ENCODE peak calls at places on chromosomes 16 and 17, in five cellular contexts. B, I, P, O and H are unnamed samples.
A peak's percentile ranks its signal among the peaks of the same experiment; 100 is the strongest.

GRCh38 chr16:87931504-87931903 is 4.8 kb downstream of the CA5A start:
- DNase-seq in B (no peak), I (no peak), P (no peak), O (no peak), H (no peak)

GRCh38 chr17:7589204-7589868 is 558 bp downstream of the SOX15 start:
- DNase-seq in B (peak; percentile 96), I (peak; percentile 47), P (peak; percentile 90), O (peak; percentile 87), H (peak; percentile 87)

GRCh38 chr16:66070140-66070887 is 296.2 kb upstream of the CDH5 start:
- DNase-seq in B (peak; percentile 93), I (no peak), P (peak; percentile 41), O (peak; percentile 69), H (peak; percentile 74)

GRCh38 chr17:32385121-32385520 is 35.2 kb downstream of the ZNF207 start:
- DNase-seq in B (no peak), I (no peak), P (no peak), O (no peak), H (no peak)

GRCh38 chr17:72592242-72592966 is 471.6 kb downstream of the SOX9 start:
- DNase-seq in B (no peak), I (peak; percentile 22), P (no peak), O (peak; percentile 43), H (peak; percentile 68)

GRCh38 chr16:28058839-28059589 is 4.5 kb downstream of the GSG1L start:
- DNase-seq in B (no peak), I (no peak), P (no peak), O (no peak), H (no peak)

GRCh38 chr16:11229906-11230305 is 26.1 kb downstream of the SOCS1 start:
- DNase-seq in B (no peak), I (no peak), P (no peak), O (no peak), H (no peak)

GRCh38 chr16:82082543-82083244 is 47.6 kb downstream of the HSD17B2 start:
- DNase-seq in B (no peak), I (no peak), P (no peak), O (no peak), H (no peak)

GRCh38 chr16:51012396-51012795 is 138.7 kb downstream of the SALL1 start:
- DNase-seq in B (no peak), I (no peak), P (no peak), O (no peak), H (no peak)

GRCh38 chr17:58242171-58242784 is 3.9 kb downstream of the LPO start:
- DNase-seq in B (peak; percentile 64), I (no peak), P (no peak), O (no peak), H (no peak)

GRCh38 chr17:28470266-28471126 is 2.9 kb upstream of the SLC13A2 start:
- DNase-seq in B (no peak), I (no peak), P (no peak), O (no peak), H (no peak)

GRCh38 chr17:44376124-44376523 is 12.5 kb upstream of the FAM171A2 start:
- DNase-seq in B (no peak), I (no peak), P (no peak), O (peak; percentile 56), H (peak; percentile 24)

GRCh38 chr17:58643147-58643546 is 48.7 kb downstream of the TEX14 start:
- DNase-seq in B (no peak), I (no peak), P (no peak), O (no peak), H (no peak)

GRCh38 chr17:29613371-29613837 is 9.3 kb downstream of the CORO6 start:
- DNase-seq in B (peak; percentile 99), I (peak; percentile 93), P (peak; percentile 94), O (peak; percentile 97), H (peak; percentile 96)
- H3K4me3 ChIP-seq in B (peak overlapping the region; percentile 57), I (peak overlapping the region; percentile 53), P (peak overlapping the region; percentile 28), O (peak overlapping the region; percentile 63), H (peak overlapping the region; percentile 40)

GRCh38 chr17:80006339-80006720 is 29.3 kb downstream of the TBC1D16 start:
- DNase-seq in B (no peak), I (no peak), P (no peak), O (no peak), H (no peak)
- H3K27ac ChIP-seq in B (no peak overlapping the region), I (no peak overlapping the region), P (no peak overlapping the region), O (no peak overlapping the region), H (no peak overlapping the region)

DNA sequence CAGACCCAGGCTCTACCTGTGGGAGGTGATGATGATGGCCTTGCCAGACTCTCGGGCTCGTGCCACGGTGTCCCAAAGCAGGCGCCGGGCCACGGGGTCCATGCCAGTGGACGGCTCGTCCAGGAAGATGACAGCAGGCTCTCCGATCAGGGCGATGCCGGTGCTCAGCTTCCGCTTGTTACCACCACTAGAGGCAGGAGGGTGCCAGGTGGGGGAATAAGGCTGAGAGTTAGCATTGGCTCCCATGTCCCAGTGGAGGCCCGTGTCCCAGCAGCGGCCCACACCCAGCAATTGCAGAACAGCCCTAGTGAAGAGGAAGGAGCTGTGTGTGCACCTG is 10.3 kb upstream of the RNPS1 start:
- DNase-seq in B (no peak), I (no peak), P (no peak), O (no peak), H (no peak)
- H3K27me3 ChIP-seq in B (no peaks in the 10 kb centered on the region), I (no peaks in the 10 kb centered on the region), P (no peaks in the 10 kb centered on the region), O (no peaks in the 10 kb centered on the region), H (no peaks in the 10 kb centered on the region)

DNA sequence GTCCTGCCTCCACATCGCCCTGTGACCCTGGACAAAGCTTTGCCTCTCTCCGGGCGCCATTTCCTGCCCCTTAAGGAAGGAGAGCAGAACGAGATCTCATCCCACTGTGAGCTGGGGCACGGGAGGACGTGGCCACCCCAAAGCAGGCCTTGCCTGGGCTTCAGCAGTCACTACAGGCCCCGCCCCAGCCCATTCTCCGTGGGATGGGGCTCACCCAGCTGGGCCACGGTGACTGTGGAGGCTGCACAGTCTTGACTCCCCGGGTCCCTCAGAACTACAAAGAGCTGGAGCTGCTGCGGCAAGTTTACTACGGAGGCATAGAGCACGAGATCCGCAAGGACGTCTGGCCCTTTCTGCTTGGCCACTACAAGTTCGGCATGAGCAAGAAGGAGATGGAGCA is 28.2 kb downstream of the MNT start:
- DNase-seq in B (no peak), I (no peak), P (no peak), O (no peak), H (no peak)
- H3K4me3 ChIP-seq in B (no peak overlapping the region), I (no peak overlapping the region), P (no peak overlapping the region), O (no peak overlapping the region), H (no peak overlapping the region)

DNA sequence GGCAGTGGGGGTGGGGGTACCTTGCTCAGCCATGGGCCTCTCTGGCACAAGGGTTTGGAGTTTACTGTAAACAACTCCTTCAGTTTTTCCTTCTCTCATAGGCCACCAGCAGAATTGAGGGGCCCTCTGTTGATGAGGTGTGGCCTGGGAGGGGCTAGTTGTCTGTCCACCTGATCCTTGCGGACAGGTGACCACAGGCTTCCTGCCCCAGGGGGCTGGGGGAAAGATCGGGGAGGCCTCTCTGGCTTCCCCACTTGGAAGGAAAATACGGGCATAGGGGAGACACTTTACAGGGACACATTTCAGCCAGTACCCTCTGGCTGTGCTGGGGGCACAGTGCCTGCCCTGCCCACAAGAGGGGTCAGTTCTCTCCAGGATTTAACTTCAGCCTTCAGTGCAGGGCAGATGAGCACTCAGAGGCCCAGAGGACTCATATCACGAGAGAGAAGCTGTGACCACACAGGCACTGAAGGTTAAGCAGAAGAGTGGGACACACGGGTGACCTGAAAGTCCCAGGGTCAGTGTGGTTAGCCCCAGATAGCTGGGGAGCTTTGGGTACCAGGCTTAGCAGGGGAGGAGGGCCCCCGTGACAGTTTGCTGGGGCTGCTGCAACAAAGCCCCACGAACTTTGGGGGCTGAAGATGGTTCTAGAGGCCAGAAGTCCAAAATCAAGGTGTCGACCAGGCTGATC is 245.9 kb downstream of the SEC14L1 start:
- DNase-seq in B (no peak), I (no peak), P (no peak), O (no peak), H (no peak)
- H3K27ac ChIP-seq in B (peak overlapping the region; percentile 99), I (peak overlapping the region; percentile 9), P (peak overlapping the region; percentile 59), O (peak overlapping the region; percentile 91), H (peak overlapping the region; percentile 68)

GRCh38 chr16:29232811-29233704 is 173.5 kb downstream of the NPIPB11 start:
- DNase-seq in B (peak; percentile 68), I (no peak), P (no peak), O (no peak), H (no peak)
- H3K27me3 ChIP-seq in B (no peaks in the 10 kb centered on the region), I (no peaks in the 10 kb centered on the region), P (no peaks in the 10 kb centered on the region), O (no peaks in the 10 kb centered on the region), H (peaks cover 2% of the 10 kb centered on the region)

DNA sequence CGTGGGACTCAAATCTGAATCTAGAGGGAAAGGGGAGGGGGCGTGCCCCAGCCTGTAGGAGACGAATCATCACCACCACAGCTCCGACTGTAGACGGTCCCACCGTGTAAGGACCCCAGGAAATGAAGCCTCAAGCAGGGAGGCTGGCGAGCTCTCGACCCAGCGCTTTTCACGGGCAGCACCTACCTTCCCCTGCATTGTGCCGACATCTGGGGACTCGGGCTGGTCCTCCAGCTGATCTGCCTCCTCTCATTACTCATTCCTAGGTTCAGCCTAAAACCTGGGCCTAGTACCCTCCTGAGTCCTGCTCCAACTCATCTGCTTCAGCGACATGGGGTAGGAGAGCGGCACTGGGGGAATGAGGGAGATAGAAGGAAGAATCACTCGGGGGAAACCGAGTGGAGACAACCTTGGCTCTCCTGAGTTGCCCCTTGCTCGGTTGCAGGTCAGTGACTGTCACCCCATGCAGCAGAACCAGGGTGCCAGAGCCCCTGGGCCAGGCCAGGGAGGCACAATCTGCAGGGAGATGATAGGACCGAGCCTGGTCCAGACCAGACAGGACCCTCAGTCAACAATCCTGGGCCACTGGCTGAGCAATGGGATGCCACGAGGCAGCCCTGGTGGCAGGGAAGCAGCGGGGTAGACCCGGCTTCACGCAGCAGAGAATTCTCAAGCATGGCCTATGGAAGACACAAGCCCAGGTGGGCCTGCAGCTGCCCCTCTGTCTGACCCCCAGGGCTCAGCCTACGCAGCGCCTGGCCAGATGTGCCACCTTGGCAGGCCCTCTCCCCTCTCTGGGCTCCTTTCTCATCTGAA is 833 bp upstream of the BCAR1 start:
- DNase-seq in B (no peak), I (no peak), P (no peak), O (peak; percentile 12), H (peak; percentile 13)
- H3K4me3 ChIP-seq in B (peak overlapping the region; percentile 78), I (no peak overlapping the region), P (peak overlapping the region; percentile 95), O (peak overlapping the region; percentile 97), H (peak overlapping the region; percentile 78)

GRCh38 chr17:47291242-47291873 is 32.4 kb upstream of the EFCAB13 start:
- DNase-seq in B (no peak), I (no peak), P (no peak), O (no peak), H (no peak)
- H3K27ac ChIP-seq in B (no peak overlapping the region), I (no peak overlapping the region), P (peak overlapping the region; percentile 28), O (no peak overlapping the region), H (no peak overlapping the region)

DNA sequence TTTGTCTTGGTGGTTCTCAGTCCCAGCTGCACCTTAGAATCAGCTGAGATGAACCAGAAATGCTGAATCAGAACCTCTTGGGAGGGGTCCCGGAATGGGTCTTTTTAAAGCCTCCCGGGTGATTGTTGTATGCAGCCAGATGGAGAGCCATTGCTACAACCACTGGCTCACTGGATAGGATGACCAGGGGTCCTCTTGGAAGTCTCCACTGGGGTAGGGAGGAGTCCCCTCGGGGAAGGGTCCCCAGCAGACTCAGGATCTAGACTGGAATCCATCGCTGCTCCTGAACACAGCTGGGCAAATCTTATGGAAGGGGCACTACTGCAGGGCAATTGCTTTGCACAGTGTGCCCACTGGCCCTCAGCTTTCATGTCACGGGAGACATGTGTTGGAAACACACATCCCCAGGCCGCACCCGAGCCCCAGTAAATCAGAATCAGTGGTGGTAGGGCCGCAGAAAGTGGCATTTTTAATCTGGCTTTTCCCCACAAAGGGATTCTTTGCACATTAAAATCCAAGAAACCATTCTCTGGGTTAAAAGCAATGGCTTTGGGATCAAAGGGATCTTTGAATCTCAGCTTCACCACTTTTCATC is 117.3 kb downstream of the IRX5 start:
- DNase-seq in B (peak; percentile 78), I (no peak), P (no peak), O (no peak), H (no peak)
- H3K27me3 ChIP-seq in B (no peaks in the 10 kb centered on the region), I (peaks cover 5% of the 10 kb centered on the region), P (no peaks in the 10 kb centered on the region), O (peaks cover 28% of the 10 kb centered on the region), H (no peaks in the 10 kb centered on the region)